ENCODE peak calls at places on chromosomes 11 and 22, in ten cellular contexts. D is prostate gland; E is dorsolateral prefrontal cortex; O is upper lobe of right lung; Y is CD4-positive, alpha-beta memory T cell; I is IMR-90; L is stomach; T is psoas muscle; M is SK-N-SH; B is cardiac muscle cell. G is an unnamed sample.

GRCh38 chr11:129208863-129209262 is 16.7 kb upstream of the ARHGAP32 start:
- DNase-seq in D (no peak), E (no peak), O (no peak), Y (no peak), I (peak; percentile 2), L (no peak), T (no peak), M (no peak), B (no peak), G (no peak)

GRCh38 chr22:49519117-49519737 is 308.4 kb downstream of the BRD1 start:
- DNase-seq in D (no peak), E (no peak), O (no peak), Y (no peak), I (no peak), L (no peak), T (no peak), M (no peak), B (no peak), G (no peak)

GRCh38 chr22:50483106-50483505 is 1.8 kb downstream of the ADM2 start:
- DNase-seq in D (no peak), E (no peak), O (peak; percentile 61), Y (no peak), I (no peak), L (no peak), T (no peak), M (no peak), B (no peak), G (no peak)

GRCh38 chr11:66289548-66290331 is 797 bp upstream of the YIF1A start:
- DNase-seq in D (peak; percentile 68), E (peak; percentile 66), O (peak; percentile 90), Y (no peak), I (no peak), L (peak; percentile 77), T (no peak), M (no peak), B (peak; percentile 90), G (peak; percentile 88)

GRCh38 chr22:49536571-49537131 is 291.0 kb downstream of the BRD1 start:
- DNase-seq in D (no peak), E (peak; percentile 19), O (no peak), Y (no peak), I (no peak), L (no peak), T (no peak), M (no peak), B (no peak), G (peak; percentile 38)

GRCh38 chr11:44978961-44979331 is 28.3 kb upstream of the TP53I11 start:
- DNase-seq in D (peak; percentile 89), E (no peak), O (no peak), Y (no peak), I (no peak), L (peak; percentile 89), T (no peak), M (no peak), B (no peak), G (no peak)

GRCh38 chr22:29524440-29525191 is 28.9 kb downstream of the THOC5 start:
- DNase-seq in D (peak; percentile 57), E (no peak), O (no peak), Y (peak; percentile 14), I (peak; percentile 13), L (peak; percentile 27), T (no peak), M (peak; percentile 29), B (peak; percentile 55), G (no peak)

GRCh38 chr11:62427630-62428233 is 8.9 kb downstream of the SCGB1A1 start:
- DNase-seq in D (no peak), E (no peak), O (no peak), Y (peak; percentile 5), I (peak; percentile 58), L (no peak), T (no peak), M (peak; percentile 47), B (no peak), G (no peak)

GRCh38 chr11:119983816-119984215 is 154.1 kb downstream of the TRIM29 start:
- DNase-seq in D (no peak), E (no peak), O (no peak), Y (no peak), I (no peak), L (no peak), T (no peak), M (no peak), B (no peak), G (no peak)

GRCh38 chr22:26466196-26466595 is 17.4 kb downstream of the HPS4 start:
- DNase-seq in D (no peak), E (peak; percentile 70), O (no peak), Y (no peak), I (no peak), L (no peak), T (no peak), M (no peak), B (no peak), G (no peak)

GRCh38 chr11:66626926-66627325 is 10.5 kb downstream of the RBM14 start:
- DNase-seq in D (no peak), E (no peak), O (no peak), Y (no peak), I (no peak), L (no peak), T (no peak), M (no peak), B (no peak), G (no peak)

GRCh38 chr11:70799386-70799785 is 401.1 kb downstream of the CTTN start:
- DNase-seq in D (no peak), E (no peak), O (peak; percentile 26), Y (no peak), I (peak; percentile 63), L (no peak), T (no peak), M (no peak), B (no peak), G (no peak)

GRCh38 chr22:30823015-30823370 is 128.3 kb downstream of the OSBP2 start:
- DNase-seq in D (no peak), E (no peak), O (peak; percentile 40), Y (no peak), I (no peak), L (no peak), T (no peak), M (peak; percentile 74), B (peak; percentile 8), G (no peak)

GRCh38 chr11:75276696-75277095 is 36.1 kb downstream of the TPBGL start:
- DNase-seq in D (no peak), E (no peak), O (peak; percentile 6), Y (no peak), I (no peak), L (peak; percentile 9), T (no peak), M (no peak), B (no peak), G (no peak)

GRCh38 chr22:48704335-48704734 is 1123.3 kb downstream of the BRD1 start:
- DNase-seq in D (no peak), E (no peak), O (peak; percentile 40), Y (no peak), I (no peak), L (no peak), T (no peak), M (no peak), B (no peak), G (peak; percentile 60)

DNA sequence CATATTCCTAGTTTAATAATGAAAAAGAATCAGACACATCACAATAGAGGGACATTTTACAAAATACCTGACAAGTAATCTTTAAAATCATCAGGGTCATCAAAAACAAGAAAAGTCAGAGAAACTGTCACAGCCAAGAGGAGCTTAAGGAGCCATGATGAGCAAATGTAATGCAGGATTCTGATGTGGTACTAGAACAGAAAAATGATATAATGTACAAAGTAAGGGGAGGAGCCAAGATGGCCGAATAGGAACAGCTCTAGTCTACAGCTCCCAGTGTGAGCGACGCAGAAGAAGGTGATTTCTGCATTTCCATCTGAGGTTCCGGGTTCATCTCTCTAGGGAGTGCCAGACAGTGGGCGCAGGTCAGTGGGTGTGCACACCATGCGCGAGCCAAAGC is 198.0 kb upstream of the FAT3 start:
- DNase-seq in D (no peak), E (no peak), O (no peak), Y (no peak), I (no peak), L (no peak), T (no peak), M (no peak), B (no peak), G (no peak)
- H3K4me3 ChIP-seq in D (no peak overlapping the region), E (no peak overlapping the region), O (no peak overlapping the region), Y (no peak overlapping the region), I (no peak overlapping the region), L (no peak overlapping the region), T (no peak overlapping the region), M (no peak overlapping the region), B (no peak overlapping the region), G (no peak overlapping the region)

GRCh38 chr11:32659672-32660071 is 76.0 kb downstream of the EIF3M start:
- DNase-seq in D (no peak), E (no peak), O (no peak), Y (no peak), I (no peak), L (no peak), T (no peak), M (no peak), B (no peak), G (no peak)
- H3K27ac ChIP-seq in D (no peak overlapping the region), E (no peak overlapping the region), O (no peak overlapping the region), Y (no peak overlapping the region), I (no peak overlapping the region), L (no peak overlapping the region), T (no peak overlapping the region), M (peak overlapping the region; percentile 79), B (no peak overlapping the region), G (no peak overlapping the region)

GRCh38 chr11:10208045-10208674 is 85.9 kb downstream of the SBF2 start:
- DNase-seq in D (no peak), E (no peak), O (no peak), Y (peak; percentile 55), I (peak; percentile 64), L (no peak), T (no peak), M (peak; percentile 56), B (peak; percentile 54), G (no peak)

GRCh38 chr11:10204021-10204420 is 90.0 kb downstream of the SBF2 start:
- DNase-seq in D (no peak), E (no peak), O (no peak), Y (no peak), I (no peak), L (no peak), T (no peak), M (no peak), B (no peak), G (no peak)

GRCh38 chr11:10201343-10201742 is 92.7 kb downstream of the SBF2 start:
- DNase-seq in D (no peak), E (no peak), O (no peak), Y (no peak), I (no peak), L (no peak), T (no peak), M (no peak), B (no peak), G (no peak)

GRCh38 chr11:10211470-10211869 is 82.5 kb downstream of the SBF2 start:
- DNase-seq in D (no peak), E (no peak), O (no peak), Y (no peak), I (no peak), L (no peak), T (no peak), M (no peak), B (no peak), G (no peak)

GRCh38 chr11:10205928-10206327 is 88.1 kb downstream of the SBF2 start:
- DNase-seq in D (no peak), E (no peak), O (no peak), Y (no peak), I (no peak), L (no peak), T (no peak), M (no peak), B (peak; percentile 35), G (no peak)
- H3K4me3 ChIP-seq in D (no peak overlapping the region), E (no peak overlapping the region), O (no peak overlapping the region), Y (no peak overlapping the region), I (no peak overlapping the region), L (no peak overlapping the region), T (no peak overlapping the region), M (no peak overlapping the region), B (no peak overlapping the region), G (no peak overlapping the region)

GRCh38 chr11:86952933-86953637 is 2.1 kb downstream of the FZD4 start:
- DNase-seq in D (no peak), E (no peak), O (no peak), Y (no peak), I (peak; percentile 59), L (no peak), T (no peak), M (no peak), B (no peak), G (no peak)
- H3K27ac ChIP-seq in D (no peak overlapping the region), E (peak overlapping the region; percentile 5), O (peak overlapping the region; percentile 86), Y (no peak overlapping the region), I (peak overlapping the region; percentile 34), L (peak overlapping the region; percentile 23), T (peak overlapping the region; percentile 95), M (no peak overlapping the region), B (no peak overlapping the region), G (peak overlapping the region; percentile 22)